ENCODE peak calls at places on chromosomes 5 and 9, in nine cellular contexts. A, X, F, S, Z, M, D, B and H are unnamed samples.

GRCh38 chr5:1153428-1153827 is 41.6 kb upstream of the SLC12A7 start:
- DNase-seq in A (no peak), X (no peak), F (no peak), S (no peak), Z (no peak), M (no peak), D (no peak), B (no peak), H (no peak)

GRCh38 chr9:127963041-127963358 is 17.8 kb downstream of the EEIG1 start:
- DNase-seq in A (no peak), X (no peak), F (peak), S (no peak), Z (no peak), M (no peak), D (no peak), B (no peak), H (no peak)

GRCh38 chr5:29897916-29898315 is 1295.6 kb upstream of the CDH6 start:
- DNase-seq in A (no peak), X (no peak), F (no peak), S (no peak), Z (no peak), M (no peak), D (no peak), B (no peak), H (no peak)

GRCh38 chr5:52073993-52074689 is 690.9 kb downstream of the ISL1 start:
- DNase-seq in A (no peak), X (no peak), F (no peak), S (no peak), Z (no peak), M (no peak), D (no peak), B (no peak), H (no peak)

GRCh38 chr9:14423816-14424261 is 109.9 kb upstream of the NFIB start:
- DNase-seq in A (no peak), X (no peak), F (no peak), S (no peak), Z (no peak), M (no peak), D (no peak), B (no peak), H (no peak)

GRCh38 chr5:73302797-73303138 is 129.8 kb downstream of the TMEM174 start:
- DNase-seq in A (no peak), X (no peak), F (no peak), S (no peak), Z (no peak), M (no peak), D (no peak), B (no peak), H (no peak)

GRCh38 chr9:81552571-81552970 is 136.8 kb downstream of the TLE1 start:
- DNase-seq in A (no peak), X (no peak), F (no peak), S (no peak), Z (no peak), M (no peak), D (no peak), B (peak), H (no peak)

GRCh38 chr5:3056901-3057300 is 305.4 kb upstream of the IRX2 start:
- DNase-seq in A (no peak), X (no peak), F (no peak), S (no peak), Z (no peak), M (no peak), D (no peak), B (no peak), H (no peak)

GRCh38 chr9:6552738-6553121 is 92.8 kb downstream of the GLDC start:
- DNase-seq in A (no peak), X (no peak), F (no peak), S (no peak), Z (no peak), M (no peak), D (no peak), B (no peak), H (no peak)

GRCh38 chr5:143428155-143428554 is 24.7 kb upstream of the NR3C1 start:
- DNase-seq in A (no peak), X (no peak), F (no peak), S (no peak), Z (no peak), M (no peak), D (no peak), B (no peak), H (no peak)

GRCh38 chr5:74409166-74409706 is 231.3 kb downstream of the ENC1 start:
- DNase-seq in A (no peak), X (no peak), F (no peak), S (peak), Z (no peak), M (no peak), D (no peak), B (no peak), H (no peak)

GRCh38 chr9:93824386-93825294 is 130.5 kb downstream of the BARX1 start:
- DNase-seq in A (no peak), X (no peak), F (peak), S (no peak), Z (peak), M (peak), D (no peak), B (no peak), H (no peak)

GRCh38 chr5:158590936-158591863 is 508.5 kb downstream of the EBF1 start:
- DNase-seq in A (no peak), X (no peak), F (peak), S (no peak), Z (no peak), M (peak), D (no peak), B (peak), H (peak)

GRCh38 chr9:38096238-38096805 is 27.3 kb upstream of the SHB start:
- DNase-seq in A (no peak), X (no peak), F (no peak), S (no peak), Z (peak), M (no peak), D (peak), B (no peak), H (no peak)

GRCh38 chr5:179793470-179794139 is at the start of gene LTC4S:
- DNase-seq in A (no peak), X (peak), F (no peak), S (peak), Z (peak), M (peak), D (peak), B (peak), H (peak)

GRCh38 chr9:98034593-98035546 is 21.7 kb upstream of the NANS start:
- DNase-seq in A (peak), X (peak), F (peak), S (peak), Z (peak), M (peak), D (peak), B (peak), H (peak)

GRCh38 chr9:133788819-133789733 is 50.9 kb upstream of the SARDH start:
- DNase-seq in A (no peak), X (peak), F (no peak), S (peak), Z (no peak), M (peak), D (no peak), B (no peak), H (no peak)

GRCh38 chr5:176784218-176785165 is 25.9 kb upstream of the UNC5A start:
- DNase-seq in A (peak), X (no peak), F (no peak), S (no peak), Z (peak), M (no peak), D (no peak), B (no peak), H (no peak)

GRCh38 chr9:126965077-126965476 is 50.5 kb downstream of the RALGPS1 start:
- DNase-seq in A (no peak), X (no peak), F (no peak), S (no peak), Z (no peak), M (peak), D (no peak), B (no peak), H (no peak)

GRCh38 chr5:166566725-166567124 is 1724.7 kb upstream of the WWC1 start:
- DNase-seq in A (no peak), X (no peak), F (no peak), S (no peak), Z (no peak), M (no peak), D (no peak), B (no peak), H (no peak)

GRCh38 chr5:133236541-133236951 is 184.7 kb downstream of the HSPA4 start:
- DNase-seq in A (no peak), X (no peak), F (no peak), S (no peak), Z (peak), M (peak), D (peak), B (no peak), H (no peak)

GRCh38 chr9:26375448-26375847 is 517.2 kb downstream of the CAAP1 start:
- DNase-seq in A (no peak), X (no peak), F (no peak), S (no peak), Z (no peak), M (no peak), D (no peak), B (no peak), H (no peak)

GRCh38 chr5:174176511-174176910 is 131.0 kb downstream of the NSG2 start:
- DNase-seq in A (no peak), X (no peak), F (no peak), S (no peak), Z (no peak), M (peak), D (no peak), B (no peak), H (no peak)

GRCh38 chr5:157212307-157212706 is 31.7 kb downstream of the ITK start:
- DNase-seq in A (no peak), X (no peak), F (no peak), S (no peak), Z (no peak), M (peak), D (no peak), B (no peak), H (no peak)

GRCh38 chr5:64784451-64785025 is 15.8 kb downstream of the CWC27 start:
- DNase-seq in A (peak), X (peak), F (peak), S (peak), Z (peak), M (peak), D (peak), B (peak), H (peak)

GRCh38 chr5:134403951-134404350 is 7.7 kb downstream of the CDKN2AIPNL start:
- DNase-seq in A (no peak), X (no peak), F (no peak), S (no peak), Z (no peak), M (no peak), D (no peak), B (no peak), H (no peak)

GRCh38 chr9:121073038-121073437 is 1.7 kb upstream of the CNTRL start:
- DNase-seq in A (no peak), X (peak), F (no peak), S (peak), Z (peak), M (peak), D (peak), B (peak), H (no peak)

GRCh38 chr9:92501671-92502393 is 19.5 kb upstream of the ASPN start:
- DNase-seq in A (peak), X (peak), F (peak), S (peak), Z (peak), M (no peak), D (no peak), B (no peak), H (no peak)

GRCh38 chr5:154221371-154221896 is 30.9 kb downstream of the GALNT10 start:
- DNase-seq in A (no peak), X (peak), F (no peak), S (no peak), Z (no peak), M (peak), D (no peak), B (no peak), H (no peak)

GRCh38 chr5:67416133-67416937 is 219.7 kb upstream of the CD180 start:
- DNase-seq in A (no peak), X (no peak), F (no peak), S (no peak), Z (no peak), M (no peak), D (no peak), B (no peak), H (peak)

GRCh38 chr5:122078116-122078865 is at the start of gene LOX:
- DNase-seq in A (no peak), X (peak), F (peak), S (peak), Z (peak), M (peak), D (peak), B (peak), H (peak)

GRCh38 chr5:81749562-81750307 is 1.2 kb downstream of the SSBP2 start:
- DNase-seq in A (peak), X (peak), F (peak), S (peak), Z (peak), M (no peak), D (peak), B (no peak), H (peak)

GRCh38 chr9:114203410-114204140 is 48.2 kb downstream of the COL27A1 start:
- DNase-seq in A (no peak), X (no peak), F (no peak), S (no peak), Z (no peak), M (no peak), D (no peak), B (no peak), H (no peak)

GRCh38 chr5:112329429-112330090 is 89.5 kb downstream of the EPB41L4A start:
- DNase-seq in A (no peak), X (no peak), F (peak), S (no peak), Z (no peak), M (no peak), D (no peak), B (no peak), H (no peak)
- TF ChIP-seq EP300 in A (no peak), X (no peak), F (no peak), S (no peak), Z (no peak), M (no peak), D (no peak), B (no peak), H (no peak)

GRCh38 chr9:111997831-111998230 is 101.2 kb downstream of the UGCG start:
- DNase-seq in A (no peak), X (no peak), F (no peak), S (no peak), Z (no peak), M (no peak), D (no peak), B (no peak), H (no peak)

GRCh38 chr9:111994831-111995458 is 98.3 kb downstream of the UGCG start:
- DNase-seq in A (no peak), X (no peak), F (no peak), S (no peak), Z (no peak), M (no peak), D (no peak), B (no peak), H (no peak)

GRCh38 chr9:111993319-111993718 is 96.7 kb downstream of the UGCG start:
- DNase-seq in A (no peak), X (no peak), F (no peak), S (no peak), Z (no peak), M (no peak), D (no peak), B (no peak), H (no peak)

GRCh38 chr9:111991179-111991578 is 94.6 kb downstream of the UGCG start:
- DNase-seq in A (no peak), X (no peak), F (no peak), S (no peak), Z (no peak), M (no peak), D (no peak), B (no peak), H (no peak)

GRCh38 chr9:111992523-111992922 is 95.9 kb downstream of the UGCG start:
- DNase-seq in A (no peak), X (no peak), F (no peak), S (no peak), Z (no peak), M (no peak), D (no peak), B (no peak), H (no peak)
- TF ChIP-seq EP300 in A (no peak), X (no peak), F (no peak), S (no peak), Z (no peak), M (no peak), D (no peak), B (no peak), H (no peak)

DNA sequence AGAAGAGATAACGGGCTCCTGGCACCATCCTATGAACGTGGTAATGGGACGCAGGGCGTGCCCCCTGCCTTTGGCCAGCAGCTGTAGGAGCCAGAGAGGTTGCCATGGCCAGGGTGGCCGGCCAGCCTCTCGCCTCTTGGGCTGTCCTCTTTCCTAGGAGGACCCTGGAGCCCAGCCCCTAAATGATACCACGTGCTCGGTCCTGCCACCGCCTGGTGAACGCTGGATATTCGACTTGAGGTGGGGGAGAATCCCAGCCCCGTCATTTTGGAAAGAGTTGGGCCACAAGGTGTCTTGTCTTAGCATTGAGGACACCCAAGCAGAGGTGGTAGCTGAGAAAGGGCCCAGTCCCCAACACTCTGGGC is 391 bp upstream of the NRG2 start:
- DNase-seq in A (peak), X (no peak), F (peak), S (no peak), Z (no peak), M (no peak), D (peak), B (no peak), H (peak)
- TF ChIP-seq EP300 in A (no peak), X (no peak), F (no peak), S (no peak), Z (no peak), M (no peak), D (no peak), B (no peak), H (no peak)

GRCh38 chr9:73743826-73744225 is 592.2 kb downstream of the ANXA1 start:
- DNase-seq in A (no peak), X (no peak), F (no peak), S (no peak), Z (no peak), M (no peak), D (no peak), B (no peak), H (no peak)
- TF ChIP-seq EP300 in A (no peak), X (no peak), F (no peak), S (no peak), Z (no peak), M (no peak), D (no peak), B (no peak), H (no peak)

GRCh38 chr5:123211084-123211483 is 122.0 kb downstream of the PRDM6 start:
- DNase-seq in A (no peak), X (no peak), F (no peak), S (no peak), Z (no peak), M (no peak), D (no peak), B (no peak), H (no peak)

GRCh38 chr5:123207321-123207645 is 118.2 kb downstream of the PRDM6 start:
- DNase-seq in A (no peak), X (no peak), F (no peak), S (no peak), Z (no peak), M (no peak), D (no peak), B (no peak), H (no peak)

GRCh38 chr5:123207852-123208251 is 118.8 kb downstream of the PRDM6 start:
- DNase-seq in A (no peak), X (no peak), F (no peak), S (no peak), Z (no peak), M (no peak), D (no peak), B (no peak), H (no peak)

GRCh38 chr5:123206618-123207320 is 117.7 kb downstream of the PRDM6 start:
- DNase-seq in A (no peak), X (no peak), F (no peak), S (no peak), Z (no peak), M (no peak), D (no peak), B (no peak), H (no peak)

GRCh38 chr5:123209163-123210013 is 120.3 kb downstream of the PRDM6 start:
- DNase-seq in A (peak), X (no peak), F (no peak), S (no peak), Z (no peak), M (no peak), D (no peak), B (no peak), H (no peak)
- TF ChIP-seq EP300 in A (no peak), X (no peak), F (no peak), S (no peak), Z (no peak), M (no peak), D (no peak), B (no peak), H (no peak)